ENCODE peak calls at places on chromosome 4, in nine cellular contexts. M, L, U, E, F, J, W, I and V are unnamed samples.
A peak's percentile ranks its signal among the peaks of the same experiment; 100 is the strongest.

GRCh38 chr4:153809916-153810810 is 21.3 kb upstream of the SFRP2 start:
- DNase-seq in M (no peak), L (no peak), U (no peak), E (no peak), F (no peak), J (no peak), W (no peak), I (no peak), V (no peak)

GRCh38 chr4:94306713-94307112 is 35.9 kb downstream of the HPGDS start:
- DNase-seq in M (no peak), L (no peak), U (no peak), E (no peak), F (no peak), J (no peak), W (no peak), I (no peak), V (no peak)

GRCh38 chr4:144754562-144755410 is 108.8 kb downstream of the HHIP start:
- DNase-seq in M (no peak), L (no peak), U (no peak), E (no peak), F (no peak), J (no peak), W (no peak), I (no peak), V (no peak)

GRCh38 chr4:162952232-162952631 is 214.5 kb downstream of the NAF1 start:
- DNase-seq in M (no peak), L (no peak), U (peak; percentile 9), E (no peak), F (no peak), J (no peak), W (no peak), I (no peak), V (no peak)

GRCh38 chr4:38583102-38583501 is 80.9 kb upstream of the KLF3 start:
- DNase-seq in M (no peak), L (no peak), U (no peak), E (no peak), F (no peak), J (no peak), W (no peak), I (no peak), V (no peak)

GRCh38 chr4:123825596-123826291 is 429.1 kb downstream of the SPRY1 start:
- DNase-seq in M (no peak), L (no peak), U (no peak), E (no peak), F (no peak), J (no peak), W (no peak), I (no peak), V (peak; percentile 39)

GRCh38 chr4:85084371-85085170 is 118.1 kb upstream of the WDFY3 start:
- DNase-seq in M (peak; percentile 90), L (no peak), U (peak; percentile 4), E (peak; percentile 11), F (no peak), J (no peak), W (no peak), I (no peak), V (peak; percentile 42)

GRCh38 chr4:186570193-186570996 is 15.0 kb upstream of the MTNR1A start:
- DNase-seq in M (no peak), L (no peak), U (peak; percentile 14), E (no peak), F (no peak), J (no peak), W (no peak), I (no peak), V (peak; percentile 36)

DNA sequence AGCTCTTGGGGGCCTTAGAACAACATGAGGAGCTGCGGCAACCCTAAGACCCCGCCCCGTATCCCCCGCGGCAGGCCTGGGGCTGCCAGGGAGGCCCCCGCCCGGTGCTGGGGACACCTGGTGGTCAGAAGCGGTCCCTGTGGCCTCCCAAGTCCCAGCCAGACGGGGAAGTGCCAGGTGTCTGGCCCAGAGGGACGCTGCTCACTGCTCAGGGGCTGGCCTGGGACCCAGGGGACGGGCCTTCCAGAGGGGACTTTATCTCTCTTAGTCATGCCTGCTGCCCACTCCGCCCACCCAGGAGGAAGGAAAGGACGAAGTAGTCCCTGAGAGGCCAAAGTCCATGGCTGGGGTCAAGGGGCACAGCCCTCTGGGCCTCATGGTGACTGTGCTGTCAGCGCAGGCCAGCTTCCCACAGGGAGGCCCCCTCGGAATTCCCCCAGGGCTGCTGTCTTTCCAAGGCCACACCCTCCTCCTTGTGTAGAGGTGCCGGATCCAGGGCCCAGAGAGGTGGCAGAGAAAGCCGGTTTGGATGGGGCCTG is 31.0 kb upstream of the HTRA3 start:
- DNase-seq in M (no peak), L (no peak), U (no peak), E (no peak), F (no peak), J (no peak), W (peak; percentile 67), I (no peak), V (no peak)
- TF ChIP-seq CTCF in M (peak; percentile 14), L (no peak), U (peak; percentile 58), E (peak; percentile 31), F (peak; percentile 32), J (no peak), W (no peak), I (no peak), V (peak; percentile 45)

GRCh38 chr4:13537832-13538177 is 6.5 kb downstream of the NKX3-2 start:
- DNase-seq in M (no peak), L (no peak), U (no peak), E (no peak), F (no peak), J (no peak), W (no peak), I (no peak), V (no peak)
- H3K27me3 ChIP-seq in M (peaks cover 2% of the 10 kb centered on the region), L (peaks cover 33% of the 10 kb centered on the region), U (peaks cover 29% of the 10 kb centered on the region), E (peaks cover 100% of the 10 kb centered on the region), F (peaks cover 98% of the 10 kb centered on the region), J (peaks cover 20% of the 10 kb centered on the region), W (no peaks in the 10 kb centered on the region), I (peaks cover 61% of the 10 kb centered on the region), V (peaks cover 96% of the 10 kb centered on the region)

GRCh38 chr4:92099851-92100250 is 203.9 kb upstream of the GRID2 start:
- DNase-seq in M (no peak), L (no peak), U (no peak), E (no peak), F (no peak), J (no peak), W (no peak), I (no peak), V (no peak)
- TF ChIP-seq CTCF in M (no peak), L (no peak), U (no peak), E (no peak), F (no peak), J (no peak), W (no peak), I (no peak), V (no peak)

GRCh38 chr4:7083597-7084563 is 16.0 kb upstream of the GRPEL1 start:
- DNase-seq in M (no peak), L (no peak), U (no peak), E (no peak), F (no peak), J (no peak), W (no peak), I (no peak), V (no peak)

GRCh38 chr4:7089211-7089964 is 21.5 kb upstream of the GRPEL1 start:
- DNase-seq in M (no peak), L (no peak), U (no peak), E (no peak), F (no peak), J (no peak), W (no peak), I (peak; percentile 16), V (no peak)

GRCh38 chr4:7086384-7086783 is 18.5 kb upstream of the GRPEL1 start:
- DNase-seq in M (no peak), L (no peak), U (no peak), E (no peak), F (no peak), J (no peak), W (no peak), I (no peak), V (no peak)

GRCh38 chr4:7087036-7087435 is 19.2 kb upstream of the GRPEL1 start:
- DNase-seq in M (no peak), L (no peak), U (no peak), E (no peak), F (no peak), J (no peak), W (no peak), I (no peak), V (no peak)
- H3K27me3 ChIP-seq in M (no peaks in the 10 kb centered on the region), L (no peaks in the 10 kb centered on the region), U (no peaks in the 10 kb centered on the region), E (peaks cover 8% of the 10 kb centered on the region), F (no peaks in the 10 kb centered on the region), J (no peaks in the 10 kb centered on the region), W (no peaks in the 10 kb centered on the region), I (no peaks in the 10 kb centered on the region), V (peaks cover 50% of the 10 kb centered on the region)

GRCh38 chr4:55670695-55671094 is 34.6 kb upstream of the NMU start:
- DNase-seq in M (no peak), L (no peak), U (no peak), E (no peak), F (no peak), J (no peak), W (no peak), I (no peak), V (no peak)
- TF ChIP-seq CTCF in M (no peak), L (no peak), U (no peak), E (no peak), F (no peak), J (no peak), W (no peak), I (no peak), V (no peak)

GRCh38 chr4:827209-828081 is 1.5 kb upstream of the CPLX1 start:
- DNase-seq in M (no peak), L (no peak), U (no peak), E (no peak), F (peak; percentile 47), J (no peak), W (peak; percentile 72), I (no peak), V (no peak)

GRCh38 chr4:824461-825062 is 1.4 kb downstream of the CPLX1 start:
- DNase-seq in M (no peak), L (no peak), U (no peak), E (no peak), F (no peak), J (no peak), W (peak; percentile 52), I (no peak), V (no peak)

GRCh38 chr4:825063-825968 is 613 bp downstream of the CPLX1 start:
- DNase-seq in M (no peak), L (no peak), U (no peak), E (no peak), F (peak; percentile 56), J (peak; percentile 61), W (peak; percentile 71), I (no peak), V (no peak)

GRCh38 chr4:826508-827208 is 729 bp upstream of the CPLX1 start:
- DNase-seq in M (no peak), L (no peak), U (no peak), E (no peak), F (peak; percentile 52), J (no peak), W (peak; percentile 73), I (no peak), V (no peak)

GRCh38 chr4:825969-826330 is at the start of gene CPLX1:
- DNase-seq in M (no peak), L (no peak), U (peak; percentile 43), E (no peak), F (peak; percentile 34), J (no peak), W (peak; percentile 58), I (no peak), V (no peak)
- H3K27me3 ChIP-seq in M (no peaks in the 10 kb centered on the region), L (peaks cover 33% of the 10 kb centered on the region), U (no peaks in the 10 kb centered on the region), E (peaks cover 71% of the 10 kb centered on the region), F (peaks cover 62% of the 10 kb centered on the region), J (peaks cover 12% of the 10 kb centered on the region), W (no peaks in the 10 kb centered on the region), I (peaks cover 17% of the 10 kb centered on the region), V (peaks cover 76% of the 10 kb centered on the region)